ENCODE peak calls at places on chromosome 22, in eight cellular contexts. W is activated CD4-positive, alpha-beta memory T cell treated with anti-CD3 and anti-CD28 coated beads for 36 hours; U is H9; Z is mesenchymal stem cell; D is mucosa of gallbladder; R is non-pigmented ciliary epithelial cell; V is DMS 273 treated with DMSO at 0.1 percent for 48 hours; B is EH. H is an unnamed sample.

GRCh38 chr22:41966607-41967240 is 2.5 kb upstream of the SEPTIN3 start:
- DNase-seq in R (peak; percentile 71), V (peak; percentile 25), D (peak; percentile 70), U (peak; percentile 81), B (peak; percentile 95), W (peak; percentile 63), Z (peak; percentile 92), H (no peak)

GRCh38 chr22:43967069-43967468 is 11.8 kb downstream of the SAMM50 start:
- DNase-seq in V (no peak), R (no peak), B (no peak), Z (no peak), U (no peak), W (no peak), D (no peak), H (no peak)

GRCh38 chr22:36988075-36988474 is 31.2 kb downstream of the TST start:
- DNase-seq in R (no peak), W (peak; percentile 18), V (no peak), B (no peak), U (no peak), D (no peak), Z (no peak), H (no peak)

GRCh38 chr22:49760280-49760629 is 67.4 kb downstream of the BRD1 start:
- DNase-seq in D (no peak), V (peak; percentile 33), W (no peak), Z (no peak), R (no peak), U (no peak), B (no peak), H (no peak)

GRCh38 chr22:39434243-39434653 is 22.6 kb upstream of the MGAT3 start:
- DNase-seq in R (no peak), V (no peak), U (no peak), W (no peak), D (no peak), Z (no peak), B (no peak), H (no peak)

GRCh38 chr22:19666663-19667593 is 47.4 kb upstream of the SEPTIN5 start:
- DNase-seq in Z (no peak), D (no peak), U (no peak), B (peak; percentile 97), V (no peak), W (no peak), R (peak; percentile 18), H (no peak)

GRCh38 chr22:43838161-43838560 is 24.2 kb downstream of the SULT4A1 start:
- DNase-seq in V (no peak), W (no peak), Z (no peak), B (no peak), U (no peak), R (no peak), D (no peak), H (no peak)

GRCh38 chr22:50527921-50528681 is 1.7 kb downstream of the TYMP start:
- DNase-seq in V (no peak), U (no peak), R (no peak), W (no peak), B (no peak), Z (peak; percentile 9), D (no peak), H (no peak)

GRCh38 chr22:35589071-35589735 is 27.9 kb downstream of the MB start:
- DNase-seq in B (peak; percentile 100), V (no peak), R (peak; percentile 59), Z (peak; percentile 95), W (no peak), D (no peak), U (no peak), H (no peak)

GRCh38 chr22:46089426-46090041 is 60.8 kb upstream of the PPARA start:
- DNase-seq in U (no peak), D (no peak), Z (no peak), B (no peak), R (no peak), W (no peak), V (no peak), H (no peak)

GRCh38 chr22:50247748-50248147 is 2.9 kb upstream of the TUBGCP6 start:
- DNase-seq in B (peak; percentile 71), V (no peak), R (peak; percentile 32), Z (peak; percentile 72), W (peak; percentile 77), D (peak; percentile 65), U (peak; percentile 94), H (no peak)

GRCh38 chr22:19621372-19622060 is 92.8 kb upstream of the SEPTIN5 start:
- DNase-seq in V (no peak), Z (no peak), W (no peak), D (no peak), U (no peak), R (no peak), B (no peak), H (no peak)

GRCh38 chr22:25655536-25655935 is 86.5 kb upstream of the MYO18B start:
- DNase-seq in D (no peak), B (no peak), V (no peak), Z (no peak), R (no peak), U (no peak), W (no peak), H (no peak)

GRCh38 chr22:47605441-47605840 is 843.0 kb downstream of the TBC1D22A start:
- DNase-seq in Z (no peak), U (no peak), V (no peak), R (no peak), B (no peak), D (no peak), W (no peak), H (peak; percentile 7)

GRCh38 chr22:45627489-45628233 is 44.0 kb upstream of the ATXN10 start:
- DNase-seq in W (no peak), V (no peak), R (no peak), D (no peak), U (no peak), Z (peak; percentile 26), B (no peak), H (no peak)

GRCh38 chr22:18987765-18988164 is 51.7 kb upstream of the PRODH start:
- DNase-seq in U (peak; percentile 77), B (no peak), D (no peak), R (no peak), V (no peak), Z (peak; percentile 8), W (peak; percentile 24), H (no peak)

GRCh38 chr22:27844656-27845602 is 43.4 kb upstream of the MN1 start:
- DNase-seq in W (no peak), B (peak; percentile 23), Z (no peak), R (no peak), U (no peak), D (no peak), V (no peak), H (no peak)

GRCh38 chr22:30947821-30948454 is 20.6 kb downstream of the MORC2 start:
- DNase-seq in U (no peak), V (no peak), B (peak; percentile 66), R (no peak), Z (peak; percentile 72), W (no peak), D (no peak), H (no peak)

H was measured in activated B cell treated with CpG ODN at 0.5 μM for 24 hours.